ENCODE peak calls at places on chromosome 19, in seven cellular contexts. U is IMR-90, K is breast epithelium, P is sigmoid colon, I is tibial nerve, W is A549, Z is uterus. R is an unnamed sample.

GRCh38 chr19:39196860-39197562 is at the start of gene NCCRP1:
- DNase-seq in U (no peak), W (no peak), Z (no peak), K (no peak), P (no peak), I (no peak), R (no peak)

GRCh38 chr19:2260341-2260751 is 4.1 kb upstream of the JSRP1 start:
- DNase-seq in K (no peak), I (no peak), W (no peak), P (no peak), Z (no peak), U (no peak), R (no peak)

GRCh38 chr19:13116282-13117175 is at the start of gene TRMT1:
- DNase-seq in P (peak; percentile 96), K (peak; percentile 88), W (peak; percentile 93), Z (peak; percentile 89), U (peak; percentile 91), I (peak; percentile 88), R (peak; percentile 94)

GRCh38 chr19:8498295-8498694 is 4.1 kb downstream of the PRAM1 start:
- DNase-seq in P (no peak), Z (no peak), U (no peak), K (no peak), I (no peak), W (no peak), R (no peak)

GRCh38 chr19:398719-399118 is 10.2 kb downstream of the C2CD4C start:
- DNase-seq in P (no peak), W (no peak), U (no peak), I (no peak), K (no peak), Z (no peak), R (no peak)

GRCh38 chr19:54478677-54479266 is 5.7 kb upstream of the CDC42EP5 start:
- DNase-seq in P (no peak), W (peak; percentile 73), U (peak; percentile 49), K (no peak), I (no peak), Z (no peak), R (no peak)

GRCh38 chr19:47776568-47776967 is 1.9 kb upstream of the SELENOW start:
- DNase-seq in W (peak; percentile 61), K (no peak), I (no peak), U (no peak), P (no peak), Z (no peak), R (no peak)

GRCh38 chr19:14615628-14616027 is 32.7 kb downstream of the CLEC17A start:
- DNase-seq in K (no peak), Z (no peak), I (no peak), U (no peak), W (no peak), P (no peak), R (no peak)

GRCh38 chr19:46896076-46896794 is 35.4 kb downstream of the ARHGAP35 start:
- DNase-seq in I (no peak), K (no peak), Z (no peak), P (no peak), U (no peak), W (no peak), R (no peak)

GRCh38 chr19:2613507-2614295 is 88.8 kb downstream of the GNG7 start:
- DNase-seq in W (peak; percentile 41), I (no peak), Z (no peak), U (peak; percentile 12), P (peak; percentile 73), K (no peak), R (no peak)

GRCh38 chr19:39397360-39398296 is 6.5 kb downstream of the MED29 start:
- DNase-seq in U (peak; percentile 76), W (peak; percentile 98), I (peak; percentile 88), K (peak; percentile 82), P (peak; percentile 96), Z (peak; percentile 90), R (peak; percentile 89)

GRCh38 chr19:55620410-55620809 is 4.0 kb downstream of the ZNF784 start:
- DNase-seq in K (no peak), U (peak; percentile 21), Z (no peak), P (no peak), I (no peak), W (no peak), R (no peak)

GRCh38 chr19:52600639-52601024 is 30.5 kb downstream of the ZNF701 start:
- DNase-seq in W (no peak), U (peak; percentile 3), Z (no peak), I (no peak), K (no peak), P (peak; percentile 62), R (peak; percentile 64)

DNA sequence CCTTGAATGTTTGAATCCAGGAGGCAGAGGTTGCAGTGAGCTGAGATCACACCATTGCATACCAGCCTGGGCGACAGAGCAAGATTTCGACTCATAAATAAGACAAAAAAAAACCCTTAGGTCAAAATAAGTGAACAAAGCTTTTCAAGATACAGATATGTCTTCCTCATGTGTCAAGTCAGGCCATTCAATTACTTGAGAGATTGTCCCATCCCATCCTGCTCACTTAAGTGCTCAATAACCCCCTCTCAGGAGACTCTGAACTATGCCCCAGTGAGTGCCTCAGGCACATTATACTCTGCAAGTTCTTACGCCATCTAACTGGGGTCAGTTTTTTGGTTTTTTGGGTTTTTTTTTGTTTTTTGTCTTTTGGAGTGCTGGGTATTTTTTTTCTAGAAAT is 2.6 kb downstream of the ZNF91 start:
- DNase-seq in P (no peak), I (no peak), K (no peak), U (no peak), Z (no peak), W (no peak), R (no peak)
- TF ChIP-seq CTCF in P (no peak), I (no peak), K (no peak), U (no peak), Z (no peak), W (no peak), R (no peak)

DNA sequence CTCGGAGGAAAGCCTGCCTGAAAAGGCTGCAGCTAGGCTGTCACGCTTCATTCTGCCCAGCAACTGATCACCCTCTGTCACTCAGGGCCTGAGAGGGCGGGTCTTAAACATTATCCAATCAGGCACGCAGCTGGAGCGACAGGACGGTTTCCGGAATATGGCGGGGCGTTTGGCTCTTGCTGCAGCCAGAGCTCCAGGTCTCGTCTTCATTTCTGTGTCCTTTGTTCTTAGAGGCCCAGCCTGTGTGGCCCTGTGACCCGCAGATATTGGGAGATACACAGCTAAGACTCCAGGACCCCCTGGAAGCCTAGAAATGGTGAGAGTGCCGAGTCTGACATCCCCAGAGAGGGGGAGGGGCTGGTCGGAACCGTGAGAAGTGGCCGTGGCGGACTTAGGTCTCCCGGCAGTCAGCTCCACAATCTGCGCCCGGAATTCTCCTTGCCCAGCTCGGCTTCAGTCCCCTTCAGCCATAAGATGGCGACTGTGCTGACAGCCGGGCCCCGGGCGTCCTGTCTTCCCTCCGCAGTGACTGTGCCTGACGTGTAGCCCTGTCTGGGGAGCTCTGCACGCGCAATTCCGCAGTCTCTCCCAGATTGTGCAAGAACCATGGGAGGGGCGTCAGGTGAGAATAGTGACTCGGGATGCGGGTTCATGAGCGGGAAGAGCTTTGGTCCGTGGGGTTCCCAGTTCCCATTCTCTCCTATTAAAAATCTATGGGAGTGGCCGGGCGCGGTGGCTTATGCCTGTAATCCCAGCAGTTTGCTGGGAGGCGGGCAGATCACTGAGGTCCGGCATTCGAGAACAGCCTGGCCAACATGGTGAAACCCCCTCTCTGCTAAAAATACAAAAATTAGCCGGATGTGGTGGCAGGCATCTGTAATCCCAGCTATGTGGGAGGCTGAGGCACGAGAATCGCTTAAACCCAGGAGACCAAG is at the start of gene ZNF429:
- DNase-seq in P (peak; percentile 96), W (peak; percentile 4), I (peak; percentile 91), U (peak; percentile 92), Z (peak; percentile 91), K (peak; percentile 93), R (peak; percentile 92)
- TF ChIP-seq POLR2A in P (peak; percentile 82), W (no peak), I (peak; percentile 80), U (peak; percentile 74), Z (peak; percentile 44), K (peak; percentile 70), R (peak; percentile 63)

GRCh38 chr19:57706346-57706745 is 2.7 kb downstream of the ZNF154 start:
- DNase-seq in Z (no peak), W (no peak), K (no peak), P (no peak), U (no peak), I (no peak), R (no peak)

GRCh38 chr19:57708641-57709354 is at the start of gene ZNF154:
- DNase-seq in P (peak; percentile 76), K (peak; percentile 26), I (no peak), Z (no peak), U (peak; percentile 67), W (no peak), R (no peak)

GRCh38 chr19:57712222-57712621 is 3.2 kb upstream of the ZNF154 start:
- DNase-seq in I (no peak), W (no peak), K (no peak), Z (no peak), P (no peak), U (no peak), R (no peak)

GRCh38 chr19:57709616-57710015 is 612 bp upstream of the ZNF154 start:
- DNase-seq in W (no peak), U (no peak), I (no peak), Z (no peak), P (no peak), K (no peak), R (no peak)
- H3K4me3 ChIP-seq in W (no peak overlapping the region), U (no peak overlapping the region), I (no peak overlapping the region), Z (no peak overlapping the region), P (peak overlapping the region; percentile 63), K (peak overlapping the region; percentile 62), R (peak overlapping the region; percentile 43)

DNA sequence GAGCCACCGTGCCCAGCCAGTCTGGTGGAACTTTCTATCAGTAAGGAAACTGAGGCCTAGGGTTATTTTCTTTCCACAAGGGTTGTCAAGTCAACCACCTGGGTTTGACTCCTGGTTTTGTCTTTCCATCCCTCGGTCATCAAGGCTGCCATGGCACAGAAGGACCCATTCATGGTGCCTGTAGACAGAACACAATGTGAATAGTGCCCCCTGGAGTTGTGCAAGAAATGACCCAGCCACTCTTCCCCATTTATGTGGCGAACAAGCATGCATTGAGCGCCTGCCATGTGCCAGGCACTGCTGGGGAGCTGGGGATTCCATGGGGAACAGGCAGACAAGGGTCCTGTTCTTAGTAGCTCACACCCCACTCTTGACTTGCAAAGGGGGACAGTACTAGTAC is 4.1 kb downstream of the SMARCA4 start:
- DNase-seq in P (no peak), W (no peak), Z (no peak), K (no peak), I (no peak), U (no peak), R (no peak)
- TF ChIP-seq CTCF in P (no peak), W (no peak), Z (no peak), K (no peak), I (no peak), U (no peak), R (no peak)

DNA sequence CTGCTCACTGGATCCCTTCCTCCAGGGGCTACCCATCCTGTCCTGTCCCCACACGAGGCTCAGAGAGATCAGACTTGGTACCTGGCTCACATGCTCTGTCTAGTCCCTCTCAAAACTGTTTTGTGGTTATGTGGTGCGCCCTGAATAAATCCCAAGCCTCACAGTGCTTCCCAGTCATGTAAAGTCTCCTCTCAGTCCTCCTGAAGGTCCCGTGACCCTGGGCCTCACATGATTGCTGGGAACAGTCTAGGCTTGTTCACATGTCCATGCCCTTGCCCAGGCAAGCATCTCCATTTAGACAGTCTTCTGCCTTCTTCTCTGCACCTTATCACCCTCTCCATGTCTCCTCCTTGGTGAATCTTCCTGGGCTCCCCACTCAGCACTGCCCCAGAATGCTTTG is 36.0 kb upstream of the POU2F2 start:
- DNase-seq in U (no peak), K (no peak), I (no peak), W (no peak), P (no peak), Z (no peak), R (no peak)
- TF ChIP-seq POLR2A in U (no peak), K (no peak), I (no peak), W (no peak), P (no peak), Z (no peak), R (no peak)